ENCODE peak calls at places on chromosomes 12 and 14, in seven cellular contexts. K is kidney epithelial cell, Q is sigmoid colon, U is mammary epithelial cell, O is PC-3, Z is ovary, C is SK-N-SH. P is an unnamed sample. For H3K36me3 and H3K27me3, the result is how much of the 10 kb centered on the place peaks cover.

GRCh38 chr14:46769292-46769691 is 117.7 kb upstream of the RPL10L start:
- DNase-seq in K (no peak), Q (no peak), U (no peak), O (no peak), Z (no peak), C (no peak), P (no peak)

GRCh38 chr14:49860988-49861387 is 8.4 kb upstream of the NEMF start:
- DNase-seq in K (no peak), Q (no peak), U (no peak), O (no peak), Z (no peak), C (no peak), P (no peak)

GRCh38 chr12:116861331-116861730 is 19.9 kb downstream of the HRK start:
- DNase-seq in K (no peak), Q (no peak), U (no peak), O (peak), Z (peak), C (peak), P (peak)

GRCh38 chr12:6078378-6079083 is 45.9 kb downstream of the VWF start:
- DNase-seq in K (no peak), Q (no peak), U (peak), O (no peak), Z (no peak), C (no peak), P (no peak)

GRCh38 chr12:48956279-48957140 is 777 bp downstream of the ARF3 start:
- DNase-seq in K (peak), Q (peak), U (peak), O (peak), Z (peak), C (peak), P (peak)

GRCh38 chr12:27779416-27779815 is 617 bp upstream of the KLHL42 start:
- DNase-seq in K (no peak), Q (peak), U (peak), O (no peak), Z (peak), C (peak), P (no peak)

GRCh38 chr14:26175659-26176058 is 422.2 kb downstream of the NOVA1 start:
- DNase-seq in K (no peak), Q (no peak), U (no peak), O (no peak), Z (no peak), C (no peak), P (no peak)

GRCh38 chr14:74634964-74635363 is 22.9 kb upstream of the LTBP2 start:
- DNase-seq in K (no peak), Q (no peak), U (no peak), O (no peak), Z (no peak), C (no peak), P (no peak)

GRCh38 chr12:50192241-50192640 is 25.1 kb upstream of the CERS5 start:
- DNase-seq in K (no peak), Q (no peak), U (no peak), O (no peak), Z (no peak), C (no peak), P (no peak)

GRCh38 chr14:89114109-89114508 is 289.7 kb downstream of the TTC8 start:
- DNase-seq in K (no peak), Q (no peak), U (no peak), O (no peak), Z (no peak), C (no peak), P (no peak)

GRCh38 chr14:79583738-79584405 is 627.4 kb downstream of the DIO2 start:
- DNase-seq in K (no peak), Q (no peak), U (no peak), O (peak), Z (no peak), C (no peak), P (peak)

GRCh38 chr12:68727776-68728175 is 18.2 kb upstream of the SLC35E3 start:
- DNase-seq in K (no peak), Q (no peak), U (no peak), O (no peak), Z (no peak), C (no peak), P (no peak)

GRCh38 chr12:68733661-68734071 is 12.3 kb upstream of the SLC35E3 start:
- DNase-seq in K (no peak), Q (no peak), U (peak), O (peak), Z (no peak), C (no peak), P (no peak)
- H3K36me3 ChIP-seq in K (under half), Q (under half), U (under half), O (under half), Z (under half), C (half or more), P (under half)

DNA sequence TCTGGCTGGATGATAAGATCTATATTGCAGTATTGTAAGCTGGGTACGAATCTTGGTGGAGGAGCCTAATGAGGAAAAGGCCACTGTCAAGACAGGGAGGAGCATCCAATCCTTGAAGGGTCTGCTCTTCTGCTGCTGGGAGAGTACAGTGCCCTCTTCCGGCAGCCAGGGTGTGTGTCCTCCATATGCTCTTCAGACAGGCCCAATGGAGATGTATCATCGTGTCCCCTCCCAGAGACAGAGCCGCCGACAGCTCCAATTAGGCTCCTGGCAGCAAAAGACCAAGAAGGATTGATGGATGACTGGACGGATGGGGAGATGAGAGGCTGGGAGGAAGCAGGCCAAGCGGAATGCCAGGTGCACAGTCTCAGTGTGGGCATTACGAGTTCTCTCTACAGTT is 51.6 kb upstream of the PIWIL1 start:
- DNase-seq in K (no peak), Q (no peak), U (no peak), O (no peak), Z (no peak), C (peak), P (no peak)
- TF ChIP-seq CTCF in K (peak), Q (no peak), U (no peak), O (no peak), Z (no peak), C (no peak), P (no peak)

GRCh38 chr12:132619301-132620112 is 931 bp downstream of the P2RX2 start:
- DNase-seq in K (no peak), Q (no peak), U (no peak), O (no peak), Z (no peak), C (peak), P (no peak)
- H3K27me3 ChIP-seq in K (half or more), Q (under half), U (under half), O (under half), Z (under half), C (under half), P (under half)

DNA sequence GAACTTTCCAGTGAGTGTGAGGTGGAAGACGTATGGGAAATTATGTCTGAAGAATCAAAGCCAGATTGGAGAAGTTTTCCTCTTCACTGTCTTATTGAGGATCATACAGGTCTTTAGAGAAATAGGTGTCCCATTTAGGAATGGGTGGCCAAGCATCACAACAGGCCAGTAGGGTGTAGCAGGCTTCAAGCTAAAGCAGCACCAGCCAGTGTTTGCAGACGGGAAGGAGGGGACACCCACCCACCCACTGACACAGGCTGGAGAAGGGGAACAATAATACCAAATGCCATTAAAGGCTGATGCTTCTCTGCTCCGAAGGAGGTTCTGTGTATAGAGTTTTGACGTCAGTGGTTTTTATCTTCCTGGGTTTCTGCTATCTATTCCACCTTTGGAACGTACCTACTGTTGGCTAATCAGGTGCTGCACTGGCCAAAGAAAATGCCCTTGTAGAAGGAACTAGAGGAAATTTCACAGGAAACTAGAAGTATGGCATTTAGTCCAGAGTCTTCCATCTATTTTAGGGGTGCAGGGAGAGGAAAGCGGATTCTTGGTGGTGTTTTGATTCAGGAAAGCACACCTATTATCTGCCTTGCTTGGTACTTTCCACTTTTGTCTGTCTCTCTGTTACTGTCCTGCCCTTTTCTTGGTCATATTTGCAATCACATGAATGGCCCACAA is 1.9 kb downstream of the SRRM4 start:
- DNase-seq in K (no peak), Q (no peak), U (no peak), O (no peak), Z (no peak), C (peak), P (no peak)
- H3K36me3 ChIP-seq in K (under half), Q (under half), U (under half), O (under half), Z (under half), C (under half), P (under half)

DNA sequence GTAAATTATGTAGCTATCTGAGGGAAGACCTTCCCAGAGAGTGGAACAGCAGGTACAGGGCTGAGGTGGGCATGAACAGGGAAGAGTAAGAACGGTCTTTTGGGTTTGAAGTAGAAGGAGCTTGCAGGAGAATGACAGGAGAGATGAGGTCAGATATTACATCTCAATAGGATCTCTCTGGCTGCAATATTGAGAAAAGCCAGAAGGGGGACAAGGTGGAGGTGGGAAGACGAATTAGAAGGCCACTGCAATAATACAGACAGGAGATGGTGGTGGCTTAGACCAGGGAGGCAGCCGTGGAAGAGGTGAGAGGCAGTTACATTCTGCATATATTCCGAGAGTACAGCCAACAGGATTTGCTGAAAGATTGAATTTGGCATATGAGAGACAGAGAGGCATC is 310.2 kb downstream of the APAF1 start:
- DNase-seq in K (no peak), Q (no peak), U (peak), O (peak), Z (no peak), C (peak), P (no peak)
- TF ChIP-seq CTCF in K (peak), Q (no peak), U (peak), O (peak), Z (no peak), C (peak), P (peak)

GRCh38 chr14:28778718-28779117 is 12.1 kb downstream of the FOXG1 start:
- DNase-seq in K (no peak), Q (no peak), U (no peak), O (no peak), Z (no peak), C (no peak), P (no peak)
- H3K27me3 ChIP-seq in K (half or more), Q (under half), U (half or more), O (half or more), Z (under half), C (under half), P (under half)

DNA sequence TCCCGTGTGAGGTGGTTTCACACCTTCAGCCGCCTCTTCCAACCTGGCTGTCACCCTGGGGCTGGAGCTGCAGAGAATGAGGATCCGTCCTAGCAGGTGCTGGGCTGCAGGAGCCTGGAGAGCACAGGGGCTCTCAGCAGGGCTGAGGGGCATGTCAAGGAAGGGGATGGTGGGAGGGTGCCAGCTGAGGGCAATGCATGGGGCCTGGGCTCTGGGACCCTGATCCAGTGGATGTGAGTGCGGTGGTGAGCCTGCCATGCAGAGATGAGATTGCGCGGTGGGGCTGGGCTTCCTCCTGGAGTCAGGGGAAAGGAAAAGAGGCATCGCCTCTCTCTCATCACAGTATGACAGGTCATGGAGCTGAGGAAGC is 31.5 kb downstream of the ANAPC7 start:
- DNase-seq in K (no peak), Q (no peak), U (no peak), O (no peak), Z (no peak), C (no peak), P (no peak)
- H3K36me3 ChIP-seq in K (under half), Q (under half), U (under half), O (half or more), Z (under half), C (under half), P (under half)

P was measured in BJ.